ENCODE peak calls at places on chromosome 18, in four cellular contexts. One of them, this sample, is unnamed.

GRCh38 chr18:56568986-56569385 is 69.4 kb downstream of the TXNL1 start:
- DNase-seq in activated T-helper 1 cell treated with Interleukin-2 at 50 U/mL for 16 hours: no peak
- DNase-seq in NCI-H526 treated with DMSO at 0.1 percent for 48 hours: no peak
- DNase-seq in HepG2: no peak
- DNase-seq in this sample: no peak

GRCh38 chr18:55422456-55423185 is 165.4 kb downstream of the TCF4 start:
- DNase-seq in activated T-helper 1 cell treated with Interleukin-2 at 50 U/mL for 16 hours: no peak
- DNase-seq in NCI-H526 treated with DMSO at 0.1 percent for 48 hours: peak; percentile 88
- DNase-seq in HepG2: no peak
- DNase-seq in this sample: no peak

GRCh38 chr18:6874316-6874715 is 144.8 kb downstream of the ARHGAP28 start:
- DNase-seq in activated T-helper 1 cell treated with Interleukin-2 at 50 U/mL for 16 hours: no peak
- DNase-seq in NCI-H526 treated with DMSO at 0.1 percent for 48 hours: no peak
- DNase-seq in HepG2: no peak
- DNase-seq in this sample: no peak

GRCh38 chr18:33282709-33283333 is 157.7 kb downstream of the CCDC178 start:
- DNase-seq in activated T-helper 1 cell treated with Interleukin-2 at 50 U/mL for 16 hours: no peak
- DNase-seq in NCI-H526 treated with DMSO at 0.1 percent for 48 hours: no peak
- DNase-seq in HepG2: no peak
- DNase-seq in this sample: no peak

GRCh38 chr18:79248495-79249078 is 147.1 kb upstream of the NFATC1 start:
- DNase-seq in activated T-helper 1 cell treated with Interleukin-2 at 50 U/mL for 16 hours: no peak
- DNase-seq in NCI-H526 treated with DMSO at 0.1 percent for 48 hours: no peak
- DNase-seq in HepG2: no peak
- DNase-seq in this sample: no peak

GRCh38 chr18:8301427-8302172 is 307.6 kb upstream of the RAB12 start:
- DNase-seq in activated T-helper 1 cell treated with Interleukin-2 at 50 U/mL for 16 hours: no peak
- DNase-seq in NCI-H526 treated with DMSO at 0.1 percent for 48 hours: no peak
- DNase-seq in HepG2: peak; percentile 45
- DNase-seq in this sample: no peak

GRCh38 chr18:76821875-76822509 is 365 bp upstream of the ZNF236 start:
- DNase-seq in activated T-helper 1 cell treated with Interleukin-2 at 50 U/mL for 16 hours: peak; percentile 47
- DNase-seq in NCI-H526 treated with DMSO at 0.1 percent for 48 hours: no peak
- DNase-seq in HepG2: no peak
- DNase-seq in this sample: peak; percentile 39

GRCh38 chr18:41745166-41746049 is 209.6 kb upstream of the PIK3C3 start:
- DNase-seq in activated T-helper 1 cell treated with Interleukin-2 at 50 U/mL for 16 hours: no peak
- DNase-seq in NCI-H526 treated with DMSO at 0.1 percent for 48 hours: peak; percentile 19
- DNase-seq in HepG2: peak; percentile 21
- DNase-seq in this sample: no peak

GRCh38 chr18:6881034-6881800 is 151.7 kb downstream of the ARHGAP28 start:
- DNase-seq in activated T-helper 1 cell treated with Interleukin-2 at 50 U/mL for 16 hours: no peak
- DNase-seq in NCI-H526 treated with DMSO at 0.1 percent for 48 hours: no peak
- DNase-seq in HepG2: no peak
- DNase-seq in this sample: no peak

GRCh38 chr18:55235094-55235461 is 275.8 kb upstream of the CCDC68 start:
- DNase-seq in activated T-helper 1 cell treated with Interleukin-2 at 50 U/mL for 16 hours: no peak
- DNase-seq in NCI-H526 treated with DMSO at 0.1 percent for 48 hours: no peak
- DNase-seq in HepG2: no peak
- DNase-seq in this sample: no peak

GRCh38 chr18:31965331-31965970 is 22.5 kb upstream of the TRAPPC8 start:
- DNase-seq in activated T-helper 1 cell treated with Interleukin-2 at 50 U/mL for 16 hours: no peak
- DNase-seq in NCI-H526 treated with DMSO at 0.1 percent for 48 hours: no peak
- DNase-seq in HepG2: no peak
- DNase-seq in this sample: no peak

GRCh38 chr18:32607816-32608215 is 137.1 kb upstream of the GAREM1 start:
- DNase-seq in activated T-helper 1 cell treated with Interleukin-2 at 50 U/mL for 16 hours: no peak
- DNase-seq in NCI-H526 treated with DMSO at 0.1 percent for 48 hours: no peak
- DNase-seq in HepG2: no peak
- DNase-seq in this sample: no peak

GRCh38 chr18:49563130-49563540 is 1.3 kb downstream of the LIPG start:
- DNase-seq in activated T-helper 1 cell treated with Interleukin-2 at 50 U/mL for 16 hours: no peak
- DNase-seq in NCI-H526 treated with DMSO at 0.1 percent for 48 hours: no peak
- DNase-seq in HepG2: no peak
- DNase-seq in this sample: no peak

This sample was measured in effector CD8-positive, alpha-beta T cell.